ENCODE peak calls at places on chromosomes 11 and 22, in seven cellular contexts. N, R, D, B, V, P and A are unnamed samples.

GRCh38 chr11:112453601-112454577 is 193.2 kb upstream of the PLET1 start:
- DNase-seq in R (peak; percentile 22), V (no peak), D (peak; percentile 17), P (peak; percentile 26), N (peak; percentile 48), B (peak; percentile 19), A (peak; percentile 28)

GRCh38 chr11:64334764-64335741 is 5.0 kb upstream of the CCDC88B start:
- DNase-seq in R (peak; percentile 82), B (no peak), P (no peak), N (peak; percentile 94), D (peak; percentile 83), V (no peak), A (no peak)

GRCh38 chr11:60771879-60772525 is 13.1 kb upstream of the MS4A10 start:
- DNase-seq in B (no peak), R (no peak), N (peak; percentile 73), P (no peak), D (no peak), V (no peak), A (no peak)

GRCh38 chr22:45318558-45319318 is 9.0 kb downstream of the FAM118A start:
- DNase-seq in D (peak; percentile 10), V (no peak), P (no peak), R (no peak), N (peak; percentile 73), B (no peak), A (no peak)

GRCh38 chr11:114928260-114928870 is 250.0 kb downstream of the NXPE2 start:
- DNase-seq in D (no peak), N (no peak), B (no peak), R (no peak), V (no peak), P (no peak), A (no peak)

GRCh38 chr11:129286813-129287212 is 88.8 kb upstream of the BARX2 start:
- DNase-seq in R (no peak), B (no peak), D (no peak), N (no peak), V (no peak), P (no peak), A (no peak)

GRCh38 chr11:35247428-35247827 is 108.5 kb downstream of the CD44 start:
- DNase-seq in N (no peak), D (no peak), P (no peak), V (no peak), R (no peak), B (no peak), A (no peak)

GRCh38 chr11:118705111-118705741 is 25.8 kb upstream of the TREH start:
- DNase-seq in R (no peak), B (peak; percentile 21), V (peak; percentile 56), P (no peak), N (peak; percentile 53), D (peak; percentile 32), A (peak; percentile 71)

GRCh38 chr11:60971520-60971919 is at the start of gene CD6:
- DNase-seq in N (peak; percentile 35), P (no peak), D (no peak), R (no peak), B (no peak), V (no peak), A (peak; percentile 87)

GRCh38 chr11:32172771-32173170 is 81.9 kb downstream of the RCN1 start:
- DNase-seq in V (no peak), P (no peak), N (no peak), B (no peak), D (no peak), R (no peak), A (no peak)

GRCh38 chr11:32176223-32176811 is 85.4 kb downstream of the RCN1 start:
- DNase-seq in R (peak; percentile 77), B (peak; percentile 50), V (peak; percentile 61), N (peak; percentile 90), D (peak; percentile 73), P (peak; percentile 82), A (peak; percentile 92)

GRCh38 chr11:32168924-32169323 is 78.0 kb downstream of the RCN1 start:
- DNase-seq in R (no peak), V (no peak), D (no peak), P (no peak), N (no peak), B (no peak), A (peak; percentile 83)

GRCh38 chr11:32173977-32174376 is 83.1 kb downstream of the RCN1 start:
- DNase-seq in B (no peak), N (no peak), D (no peak), R (no peak), P (no peak), V (no peak), A (no peak)

GRCh38 chr11:32173435-32173834 is 82.6 kb downstream of the RCN1 start:
- DNase-seq in N (peak; percentile 71), P (peak; percentile 67), D (no peak), B (peak; percentile 30), V (no peak), R (peak; percentile 61), A (no peak)
- H3K4me3 ChIP-seq in N (no peak overlapping the region), P (peak overlapping the region; percentile 28), D (no peak overlapping the region), B (peak overlapping the region; percentile 35), V (peak overlapping the region; percentile 34), R (no peak overlapping the region), A (no peak overlapping the region)

GRCh38 chr11:6474423-6474792 is 667 bp upstream of the TRIM3 start:
- DNase-seq in N (no peak), V (no peak), B (no peak), P (no peak), D (no peak), R (no peak), A (no peak)
- H3K4me3 ChIP-seq in N (peak overlapping the region; percentile 51), V (peak overlapping the region; percentile 63), B (peak overlapping the region; percentile 91), P (peak overlapping the region; percentile 54), D (peak overlapping the region; percentile 73), R (peak overlapping the region; percentile 25), A (no peak overlapping the region)

DNA sequence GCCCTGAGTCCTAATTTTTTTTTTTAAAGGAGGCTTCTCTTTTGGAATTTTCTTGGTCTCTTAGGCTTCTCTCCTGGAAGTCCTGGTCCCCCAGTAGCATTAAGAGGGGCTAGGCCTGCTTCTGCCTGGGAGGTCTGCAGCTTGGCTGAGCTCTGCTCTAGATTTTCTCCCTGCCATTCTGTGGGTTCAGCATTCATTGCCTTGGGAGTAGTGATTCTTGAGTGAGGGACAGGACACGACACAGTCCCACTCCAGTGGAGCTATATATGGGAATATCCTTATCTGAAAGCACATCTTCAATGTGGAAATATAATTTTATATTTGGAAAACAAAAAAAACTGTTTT is 3.7 kb downstream of the IGSF22 start:
- DNase-seq in R (no peak), B (no peak), N (no peak), D (no peak), P (no peak), V (no peak), A (no peak)
- H3K4me3 ChIP-seq in R (no peak overlapping the region), B (peak overlapping the region; percentile 69), N (no peak overlapping the region), D (no peak overlapping the region), P (no peak overlapping the region), V (no peak overlapping the region), A (no peak overlapping the region)

GRCh38 chr11:111298466-111299110 is at the start of gene POU2AF3:
- DNase-seq in D (no peak), P (no peak), R (no peak), V (no peak), B (no peak), N (no peak), A (no peak)
- H3K4me3 ChIP-seq in D (no peak within 1 kb of the TSS), P (peak within 1 kb of the TSS; percentile 61), R (peak within 1 kb of the TSS; percentile 63), V (peak within 1 kb of the TSS; percentile 80), B (peak within 1 kb of the TSS; percentile 82), N (peak within 1 kb of the TSS; percentile 63), A (no peak within 1 kb of the TSS)

GRCh38 chr11:32430586-32431357 is 4.6 kb downstream of the WT1 start:
- DNase-seq in N (no peak), D (no peak), R (no peak), V (no peak), P (no peak), B (no peak), A (no peak)
- H3K4me3 ChIP-seq in N (no peak overlapping the region), D (no peak overlapping the region), R (no peak overlapping the region), V (no peak overlapping the region), P (peak overlapping the region; percentile 3), B (no peak overlapping the region), A (no peak overlapping the region)